ENCODE peak calls at places on chromosome 1, in nine cellular contexts. One of them, this sample, is unnamed.
A peak's percentile ranks its signal among the peaks of the same experiment; 100 is the strongest.

GRCh38 chr1:163596541-163597258 is 274.9 kb downstream of the NUF2 start:
- DNase-seq in GM10248: no peak
- DNase-seq in RWPE1: no peak
- DNase-seq in cardiac fibroblast: no peak
- DNase-seq in brain microvascular endothelial cell: no peak
- DNase-seq in left ventricle myocardium inferior: no peak
- DNase-seq in lower leg skin: no peak
- DNase-seq in CD4-positive, alpha-beta T cell: no peak
- DNase-seq in GM12864: no peak
- DNase-seq in this sample: no peak

GRCh38 chr1:54200519-54200997 is 591 bp downstream of the MRPL37 start:
- DNase-seq in GM10248: no peak
- DNase-seq in cardiac fibroblast: peak; percentile 28
- DNase-seq in RWPE1: no peak
- DNase-seq in left ventricle myocardium inferior: no peak
- DNase-seq in lower leg skin: no peak
- DNase-seq in GM12864: no peak
- DNase-seq in CD4-positive, alpha-beta T cell: no peak
- DNase-seq in brain microvascular endothelial cell: no peak
- DNase-seq in this sample: no peak

GRCh38 chr1:161046574-161047167 is 894 bp upstream of the USF1 start:
- DNase-seq in brain microvascular endothelial cell: no peak
- DNase-seq in left ventricle myocardium inferior: no peak
- DNase-seq in GM10248: peak; percentile 78
- DNase-seq in GM12864: peak; percentile 82
- DNase-seq in lower leg skin: no peak
- DNase-seq in RWPE1: no peak
- DNase-seq in cardiac fibroblast: no peak
- DNase-seq in CD4-positive, alpha-beta T cell: no peak
- DNase-seq in this sample: no peak

GRCh38 chr1:108572182-108572581 is 12.3 kb downstream of the EEIG2 start:
- DNase-seq in RWPE1: no peak
- DNase-seq in GM12864: no peak
- DNase-seq in CD4-positive, alpha-beta T cell: no peak
- DNase-seq in cardiac fibroblast: no peak
- DNase-seq in GM10248: no peak
- DNase-seq in brain microvascular endothelial cell: no peak
- DNase-seq in left ventricle myocardium inferior: no peak
- DNase-seq in lower leg skin: no peak
- DNase-seq in this sample: no peak

GRCh38 chr1:71948561-71948960 is 333.8 kb downstream of the NEGR1 start:
- DNase-seq in GM12864: no peak
- DNase-seq in cardiac fibroblast: no peak
- DNase-seq in RWPE1: no peak
- DNase-seq in left ventricle myocardium inferior: no peak
- DNase-seq in CD4-positive, alpha-beta T cell: no peak
- DNase-seq in brain microvascular endothelial cell: no peak
- DNase-seq in lower leg skin: no peak
- DNase-seq in GM10248: no peak
- DNase-seq in this sample: no peak

GRCh38 chr1:183310753-183311465 is 107.3 kb downstream of the NMNAT2 start:
- DNase-seq in CD4-positive, alpha-beta T cell: no peak
- DNase-seq in cardiac fibroblast: peak; percentile 42
- DNase-seq in GM10248: no peak
- DNase-seq in brain microvascular endothelial cell: peak; percentile 7
- DNase-seq in RWPE1: no peak
- DNase-seq in GM12864: no peak
- DNase-seq in lower leg skin: no peak
- DNase-seq in left ventricle myocardium inferior: no peak
- DNase-seq in this sample: no peak

GRCh38 chr1:24914226-24915069 is 15.6 kb downstream of the RUNX3 start:
- DNase-seq in RWPE1: no peak
- DNase-seq in CD4-positive, alpha-beta T cell: no peak
- DNase-seq in left ventricle myocardium inferior: no peak
- DNase-seq in cardiac fibroblast: peak; percentile 30
- DNase-seq in lower leg skin: no peak
- DNase-seq in brain microvascular endothelial cell: peak; percentile 62
- DNase-seq in GM10248: no peak
- DNase-seq in GM12864: no peak
- DNase-seq in this sample: no peak

GRCh38 chr1:14136881-14137280 is 436.9 kb downstream of the PRDM2 start:
- DNase-seq in RWPE1: no peak
- DNase-seq in left ventricle myocardium inferior: no peak
- DNase-seq in GM12864: no peak
- DNase-seq in lower leg skin: no peak
- DNase-seq in GM10248: no peak
- DNase-seq in CD4-positive, alpha-beta T cell: no peak
- DNase-seq in cardiac fibroblast: no peak
- DNase-seq in brain microvascular endothelial cell: no peak
- DNase-seq in this sample: no peak

GRCh38 chr1:201024251-201024998 is 911 bp upstream of the KIF21B start:
- DNase-seq in GM12864: no peak
- DNase-seq in cardiac fibroblast: no peak
- DNase-seq in brain microvascular endothelial cell: no peak
- DNase-seq in GM10248: no peak
- DNase-seq in RWPE1: no peak
- DNase-seq in lower leg skin: no peak
- DNase-seq in left ventricle myocardium inferior: no peak
- DNase-seq in CD4-positive, alpha-beta T cell: no peak
- DNase-seq in this sample: no peak

GRCh38 chr1:1788646-1789431 is 10.6 kb upstream of the NADK start:
- DNase-seq in GM12864: no peak
- DNase-seq in RWPE1: no peak
- DNase-seq in left ventricle myocardium inferior: no peak
- DNase-seq in lower leg skin: no peak
- DNase-seq in cardiac fibroblast: peak; percentile 52
- DNase-seq in brain microvascular endothelial cell: no peak
- DNase-seq in GM10248: no peak
- DNase-seq in CD4-positive, alpha-beta T cell: no peak
- DNase-seq in this sample: no peak

GRCh38 chr1:6257541-6258069 is 3.3 kb downstream of the GPR153 start:
- DNase-seq in CD4-positive, alpha-beta T cell: no peak
- DNase-seq in GM10248: no peak
- DNase-seq in cardiac fibroblast: no peak
- DNase-seq in RWPE1: no peak
- DNase-seq in brain microvascular endothelial cell: no peak
- DNase-seq in left ventricle myocardium inferior: no peak
- DNase-seq in lower leg skin: no peak
- DNase-seq in GM12864: no peak
- DNase-seq in this sample: no peak

GRCh38 chr1:217747156-217747769 is 116.1 kb downstream of the SPATA17 start:
- DNase-seq in GM12864: no peak
- DNase-seq in CD4-positive, alpha-beta T cell: no peak
- DNase-seq in lower leg skin: no peak
- DNase-seq in left ventricle myocardium inferior: no peak
- DNase-seq in GM10248: peak; percentile 18
- DNase-seq in brain microvascular endothelial cell: peak; percentile 12
- DNase-seq in RWPE1: peak; percentile 17
- DNase-seq in cardiac fibroblast: peak; percentile 63
- DNase-seq in this sample: no peak
- TF ChIP-seq CTCF in GM12864: peak; percentile 46
- TF ChIP-seq CTCF in CD4-positive, alpha-beta T cell: peak; percentile 54
- TF ChIP-seq CTCF in lower leg skin: no peak
- TF ChIP-seq CTCF in left ventricle myocardium inferior: peak; percentile 74
- TF ChIP-seq CTCF in GM10248: peak; percentile 48
- TF ChIP-seq CTCF in brain microvascular endothelial cell: peak; percentile 52
- TF ChIP-seq CTCF in RWPE1: peak; percentile 81
- TF ChIP-seq CTCF in cardiac fibroblast: peak; percentile 71
- TF ChIP-seq CTCF in this sample: peak; percentile 94

GRCh38 chr1:212670882-212671281 is 28.8 kb downstream of the BATF3 start:
- DNase-seq in left ventricle myocardium inferior: no peak
- DNase-seq in brain microvascular endothelial cell: no peak
- DNase-seq in RWPE1: no peak
- DNase-seq in GM12864: no peak
- DNase-seq in lower leg skin: no peak
- DNase-seq in CD4-positive, alpha-beta T cell: no peak
- DNase-seq in GM10248: no peak
- DNase-seq in cardiac fibroblast: no peak
- DNase-seq in this sample: no peak

GRCh38 chr1:212669102-212669501 is 30.5 kb downstream of the BATF3 start:
- DNase-seq in CD4-positive, alpha-beta T cell: no peak
- DNase-seq in brain microvascular endothelial cell: no peak
- DNase-seq in cardiac fibroblast: peak; percentile 44
- DNase-seq in lower leg skin: no peak
- DNase-seq in GM10248: no peak
- DNase-seq in RWPE1: no peak
- DNase-seq in GM12864: no peak
- DNase-seq in left ventricle myocardium inferior: no peak
- DNase-seq in this sample: peak; percentile 50

GRCh38 chr1:212670301-212670700 is 29.3 kb downstream of the BATF3 start:
- DNase-seq in cardiac fibroblast: no peak
- DNase-seq in GM12864: no peak
- DNase-seq in brain microvascular endothelial cell: no peak
- DNase-seq in RWPE1: no peak
- DNase-seq in left ventricle myocardium inferior: no peak
- DNase-seq in lower leg skin: no peak
- DNase-seq in CD4-positive, alpha-beta T cell: no peak
- DNase-seq in GM10248: no peak
- DNase-seq in this sample: no peak

GRCh38 chr1:212669600-212669999 is 30.0 kb downstream of the BATF3 start:
- DNase-seq in GM10248: no peak
- DNase-seq in RWPE1: no peak
- DNase-seq in cardiac fibroblast: no peak
- DNase-seq in lower leg skin: no peak
- DNase-seq in GM12864: no peak
- DNase-seq in left ventricle myocardium inferior: no peak
- DNase-seq in CD4-positive, alpha-beta T cell: no peak
- DNase-seq in brain microvascular endothelial cell: no peak
- DNase-seq in this sample: no peak

GRCh38 chr1:212671342-212672031 is 28.2 kb downstream of the BATF3 start:
- DNase-seq in RWPE1: peak; percentile 65
- DNase-seq in GM10248: no peak
- DNase-seq in lower leg skin: peak; percentile 34
- DNase-seq in GM12864: no peak
- DNase-seq in CD4-positive, alpha-beta T cell: no peak
- DNase-seq in cardiac fibroblast: peak; percentile 46
- DNase-seq in brain microvascular endothelial cell: peak; percentile 39
- DNase-seq in left ventricle myocardium inferior: peak; percentile 32
- DNase-seq in this sample: no peak
- TF ChIP-seq CTCF in RWPE1: no peak
- TF ChIP-seq CTCF in GM10248: no peak
- TF ChIP-seq CTCF in lower leg skin: no peak
- TF ChIP-seq CTCF in GM12864: no peak
- TF ChIP-seq CTCF in CD4-positive, alpha-beta T cell: no peak
- TF ChIP-seq CTCF in cardiac fibroblast: no peak
- TF ChIP-seq CTCF in brain microvascular endothelial cell: no peak
- TF ChIP-seq CTCF in left ventricle myocardium inferior: no peak
- TF ChIP-seq CTCF in this sample: no peak

DNA sequence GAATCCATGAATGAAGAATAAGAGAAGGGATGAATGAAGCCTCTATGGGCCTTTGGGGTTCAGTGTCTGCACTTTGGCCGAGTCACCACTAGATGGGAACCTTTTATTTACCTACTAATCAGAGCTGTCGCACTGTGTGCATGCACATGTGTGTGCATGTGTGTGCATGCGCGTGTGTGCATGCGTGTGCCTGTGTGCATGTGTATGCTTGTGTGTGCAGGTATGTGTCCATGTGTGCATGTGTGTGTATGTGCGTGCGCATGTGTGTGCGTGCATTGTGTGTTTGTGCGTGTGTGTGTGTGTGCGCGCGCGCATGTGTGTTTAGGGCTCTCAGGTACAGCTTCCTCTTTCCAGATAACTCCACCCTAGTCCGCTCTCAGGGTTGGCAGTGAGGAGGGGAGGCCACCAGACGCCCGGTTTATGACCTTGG is 20.4 kb upstream of the UBXN10 start:
- DNase-seq in RWPE1: peak; percentile 40
- DNase-seq in CD4-positive, alpha-beta T cell: no peak
- DNase-seq in GM12864: no peak
- DNase-seq in brain microvascular endothelial cell: peak; percentile 21
- DNase-seq in cardiac fibroblast: peak; percentile 22
- DNase-seq in left ventricle myocardium inferior: no peak
- DNase-seq in lower leg skin: no peak
- DNase-seq in GM10248: peak; percentile 61
- DNase-seq in this sample: no peak
- TF ChIP-seq CTCF in RWPE1: no peak
- TF ChIP-seq CTCF in CD4-positive, alpha-beta T cell: peak; percentile 17
- TF ChIP-seq CTCF in GM12864: peak; percentile 58
- TF ChIP-seq CTCF in brain microvascular endothelial cell: peak; percentile 47
- TF ChIP-seq CTCF in cardiac fibroblast: peak; percentile 20
- TF ChIP-seq CTCF in left ventricle myocardium inferior: peak; percentile 26
- TF ChIP-seq CTCF in lower leg skin: no peak
- TF ChIP-seq CTCF in GM10248: peak; percentile 30
- TF ChIP-seq CTCF in this sample: peak; percentile 10

DNA sequence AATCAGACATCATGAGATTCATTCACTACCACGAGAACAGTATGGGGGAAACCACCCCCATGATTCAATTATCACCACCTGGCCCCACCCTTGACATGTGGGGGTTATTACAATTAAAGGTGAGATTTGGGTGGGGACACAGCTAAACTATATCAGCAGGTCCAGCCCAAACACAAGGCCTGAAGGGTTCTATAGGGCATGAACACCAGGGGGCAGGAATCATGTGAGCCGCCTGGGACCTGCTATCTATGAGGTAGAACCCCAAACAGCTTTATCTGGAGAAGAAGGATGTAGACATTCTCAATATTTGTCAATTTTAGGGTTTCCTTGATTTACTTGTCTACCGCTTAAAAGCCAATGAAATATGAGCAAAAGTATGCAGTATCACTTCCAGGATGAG is 294.9 kb upstream of the DEPDC1 start:
- DNase-seq in RWPE1: no peak
- DNase-seq in lower leg skin: no peak
- DNase-seq in GM10248: no peak
- DNase-seq in left ventricle myocardium inferior: no peak
- DNase-seq in GM12864: no peak
- DNase-seq in brain microvascular endothelial cell: no peak
- DNase-seq in CD4-positive, alpha-beta T cell: no peak
- DNase-seq in cardiac fibroblast: no peak
- DNase-seq in this sample: no peak
- TF ChIP-seq CTCF in RWPE1: no peak
- TF ChIP-seq CTCF in lower leg skin: no peak
- TF ChIP-seq CTCF in GM10248: no peak
- TF ChIP-seq CTCF in left ventricle myocardium inferior: no peak
- TF ChIP-seq CTCF in GM12864: no peak
- TF ChIP-seq CTCF in brain microvascular endothelial cell: no peak
- TF ChIP-seq CTCF in CD4-positive, alpha-beta T cell: no peak
- TF ChIP-seq CTCF in cardiac fibroblast: no peak
- TF ChIP-seq CTCF in this sample: no peak

This sample was measured in D721Med.